ENCODE peak calls at places on chromosomes 1 and 21, in nine cellular contexts. O, F, I, M, V, P, D, A and J are unnamed samples.
A peak's percentile ranks its signal among the peaks of the same experiment; 100 is the strongest.

GRCh38 chr1:73044241-73044640 is 761.9 kb upstream of the NEGR1 start:
- DNase-seq in O (no peak), F (no peak), I (no peak), M (no peak), V (peak; percentile 44), P (no peak), D (no peak), A (no peak), J (no peak)

GRCh38 chr21:38945536-38946245 is 140.0 kb downstream of the ETS2 start:
- DNase-seq in O (peak; percentile 57), F (no peak), I (no peak), M (no peak), V (no peak), P (no peak), D (no peak), A (no peak), J (no peak)

GRCh38 chr1:14487671-14488070 is 110.8 kb upstream of the KAZN start:
- DNase-seq in O (no peak), F (no peak), I (no peak), M (no peak), V (no peak), P (no peak), D (no peak), A (no peak), J (no peak)

GRCh38 chr1:12851779-12852178 is 3.3 kb upstream of the HNRNPCL1 start:
- DNase-seq in O (peak; percentile 44), F (peak; percentile 41), I (no peak), M (no peak), V (no peak), P (no peak), D (no peak), A (no peak), J (no peak)

GRCh38 chr21:42509239-42509638 is 4.4 kb upstream of the SLC37A1 start:
- DNase-seq in O (no peak), F (no peak), I (no peak), M (peak; percentile 15), V (no peak), P (no peak), D (no peak), A (no peak), J (no peak)

GRCh38 chr1:167623951-167624350 is 6.1 kb upstream of the RCSD1 start:
- DNase-seq in O (no peak), F (no peak), I (no peak), M (peak; percentile 23), V (no peak), P (no peak), D (no peak), A (no peak), J (no peak)

GRCh38 chr1:152983743-152984142 is at the start of gene SPRR1A:
- DNase-seq in O (no peak), F (no peak), I (no peak), M (no peak), V (no peak), P (no peak), D (no peak), A (no peak), J (no peak)

GRCh38 chr1:246608616-246609376 is 42.5 kb downstream of the CNST start:
- DNase-seq in O (peak; percentile 78), F (peak; percentile 96), I (peak; percentile 88), M (peak; percentile 99), V (peak; percentile 78), P (no peak), D (no peak), A (peak; percentile 61), J (peak; percentile 93)

GRCh38 chr1:198919667-198920398 is 281.0 kb downstream of the PTPRC start:
- DNase-seq in O (no peak), F (no peak), I (no peak), M (no peak), V (no peak), P (no peak), D (no peak), A (no peak), J (no peak)

GRCh38 chr21:45255381-45256020 is 32.2 kb downstream of the POFUT2 start:
- DNase-seq in O (no peak), F (no peak), I (no peak), M (no peak), V (peak; percentile 54), P (no peak), D (no peak), A (no peak), J (no peak)

GRCh38 chr1:181038399-181038873 is 4.7 kb downstream of the MR1 start:
- DNase-seq in O (peak; percentile 76), F (peak; percentile 45), I (no peak), M (peak; percentile 70), V (no peak), P (peak; percentile 60), D (no peak), A (no peak), J (peak; percentile 30)

GRCh38 chr1:55929652-55930051 is 649.7 kb downstream of the PLPP3 start:
- DNase-seq in O (no peak), F (no peak), I (no peak), M (no peak), V (no peak), P (no peak), D (no peak), A (no peak), J (no peak)

GRCh38 chr1:38121231-38121680 is 74.7 kb upstream of the POU3F1 start:
- DNase-seq in O (no peak), F (no peak), I (no peak), M (no peak), V (no peak), P (no peak), D (no peak), A (no peak), J (no peak)

GRCh38 chr1:241716915-241717651 is 65.0 kb downstream of the WDR64 start:
- DNase-seq in O (no peak), F (no peak), I (no peak), M (no peak), V (no peak), P (no peak), D (no peak), A (no peak), J (no peak)

GRCh38 chr1:155598842-155599331 is 11.1 kb upstream of the MSTO1 start:
- DNase-seq in O (no peak), F (no peak), I (no peak), M (peak; percentile 31), V (peak; percentile 63), P (peak; percentile 36), D (peak; percentile 18), A (no peak), J (no peak)

DNA sequence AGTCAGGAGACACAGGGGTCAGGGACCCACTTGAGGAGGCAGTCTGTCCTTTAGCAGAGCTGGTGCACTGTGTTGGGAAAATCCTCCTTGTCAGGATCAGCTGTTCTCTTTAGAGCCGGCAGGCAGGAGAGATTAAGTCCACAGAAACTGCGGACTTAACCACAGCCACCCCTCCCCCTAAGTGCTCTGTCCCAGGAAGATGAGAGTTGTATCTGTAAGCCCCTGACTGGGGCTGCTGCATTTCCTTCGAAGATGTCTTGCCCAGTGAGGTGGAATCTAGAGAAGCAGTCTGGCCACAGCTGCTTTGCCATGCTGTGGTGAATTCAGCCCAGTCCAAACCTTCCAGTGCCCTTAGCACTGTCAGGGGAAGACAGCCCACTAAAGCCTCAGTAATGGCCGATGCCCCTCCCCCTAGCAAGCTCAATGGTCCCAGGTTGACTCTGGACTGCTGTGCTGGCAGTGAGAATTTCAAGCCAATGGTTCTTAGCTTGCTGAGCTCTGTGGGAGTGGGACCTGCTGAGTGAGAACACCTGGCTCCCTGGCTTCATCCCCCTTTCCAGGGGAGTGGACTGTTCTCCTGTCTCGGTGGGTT is 172.8 kb downstream of the ST6GALNAC3 start:
- DNase-seq in O (no peak), F (no peak), I (no peak), M (no peak), V (no peak), P (no peak), D (no peak), A (no peak), J (no peak)
- H3K4me3 ChIP-seq in O (no peak overlapping the region), F (no peak overlapping the region), I (no peak overlapping the region), M (no peak overlapping the region), V (no peak overlapping the region), P (no peak overlapping the region), D (no peak overlapping the region), A (no peak overlapping the region), J (no peak overlapping the region)

GRCh38 chr1:109482242-109482641 is 1.5 kb upstream of the ATXN7L2 start:
- DNase-seq in O (no peak), F (no peak), I (no peak), M (no peak), V (no peak), P (no peak), D (no peak), A (no peak), J (no peak)

GRCh38 chr1:109483658-109484518 is at the start of gene ATXN7L2:
- DNase-seq in O (peak; percentile 93), F (peak; percentile 51), I (peak; percentile 74), M (peak; percentile 92), V (peak; percentile 97), P (peak; percentile 90), D (peak; percentile 93), A (peak; percentile 92), J (peak; percentile 91)

GRCh38 chr1:109482796-109483638 is 688 bp upstream of the ATXN7L2 start:
- DNase-seq in O (no peak), F (no peak), I (no peak), M (peak; percentile 3), V (peak; percentile 73), P (no peak), D (peak; percentile 53), A (no peak), J (no peak)

GRCh38 chr1:109484519-109484975 is 842 bp downstream of the ATXN7L2 start:
- DNase-seq in O (no peak), F (no peak), I (no peak), M (no peak), V (no peak), P (no peak), D (no peak), A (no peak), J (no peak)

GRCh38 chr1:109485001-109485400 is 1.3 kb downstream of the ATXN7L2 start:
- DNase-seq in O (no peak), F (no peak), I (no peak), M (no peak), V (no peak), P (no peak), D (no peak), A (no peak), J (no peak)
- H3K4me3 ChIP-seq in O (peak overlapping the region; percentile 90), F (peak overlapping the region; percentile 69), I (peak overlapping the region; percentile 84), M (no peak overlapping the region), V (peak overlapping the region; percentile 91), P (no peak overlapping the region), D (no peak overlapping the region), A (peak overlapping the region; percentile 79), J (no peak overlapping the region)

GRCh38 chr21:15255359-15256157 is 190.8 kb upstream of the NRIP1 start:
- DNase-seq in O (no peak), F (no peak), I (no peak), M (no peak), V (no peak), P (no peak), D (no peak), A (no peak), J (no peak)
- H3K4me3 ChIP-seq in O (no peak overlapping the region), F (no peak overlapping the region), I (no peak overlapping the region), M (no peak overlapping the region), V (no peak overlapping the region), P (no peak overlapping the region), D (no peak overlapping the region), A (no peak overlapping the region), J (no peak overlapping the region)

DNA sequence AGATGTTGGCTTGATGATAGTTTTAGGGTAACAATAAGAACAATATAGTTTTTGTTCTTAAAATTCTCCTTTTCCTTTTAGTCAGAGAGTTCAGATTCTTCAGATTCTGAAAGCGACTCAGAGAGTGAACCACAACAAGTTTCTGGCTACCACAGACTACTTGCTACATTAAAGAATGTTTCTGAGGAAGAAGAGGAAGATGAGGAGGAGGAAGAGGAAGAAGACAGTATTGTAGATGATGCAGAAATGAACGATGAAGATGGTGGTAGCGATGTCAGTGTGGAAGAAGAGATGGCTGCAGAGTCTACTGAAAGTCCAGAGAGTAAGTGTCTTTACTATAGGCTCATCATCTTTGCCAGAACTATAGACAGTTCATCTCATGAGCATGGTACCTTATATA is 3.0 kb downstream of the UTP25 start:
- DNase-seq in O (no peak), F (no peak), I (no peak), M (no peak), V (no peak), P (no peak), D (no peak), A (no peak), J (no peak)
- H3K4me3 ChIP-seq in O (no peak overlapping the region), F (no peak overlapping the region), I (no peak overlapping the region), M (no peak overlapping the region), V (no peak overlapping the region), P (no peak overlapping the region), D (no peak overlapping the region), A (no peak overlapping the region), J (no peak overlapping the region)